ENCODE peak calls at places on chromosomes 11 and 22, in four cellular contexts. G, L, Q and V are unnamed samples.
A peak's percentile ranks its signal among the peaks of the same experiment; 100 is the strongest.

GRCh38 chr11:64712430-64713030 is 10.5 kb downstream of the NRXN2 start:
- DNase-seq in L (no peak), G (no peak), Q (no peak), V (no peak)

GRCh38 chr11:134074346-134074745 is 5.5 kb downstream of the JAM3 start:
- DNase-seq in G (no peak), L (no peak), Q (no peak), V (no peak)

GRCh38 chr11:3165152-3165705 is at the start of gene OSBPL5:
- DNase-seq in Q (peak; percentile 88), G (peak; percentile 46), L (no peak), V (peak; percentile 91)

GRCh38 chr11:133576351-133576750 is 44.0 kb upstream of the OPCML start:
- DNase-seq in Q (no peak), L (no peak), G (no peak), V (no peak)

GRCh38 chr11:130522284-130522961 is 74.0 kb downstream of the ADAMTS15 start:
- DNase-seq in L (peak; percentile 71), G (no peak), Q (peak; percentile 96), V (no peak)

GRCh38 chr22:36236338-36237319 is 2.7 kb downstream of the APOL2 start:
- DNase-seq in G (no peak), Q (no peak), L (no peak), V (no peak)

GRCh38 chr22:29070490-29070889 is 2.3 kb upstream of the KREMEN1 start:
- DNase-seq in L (no peak), G (no peak), Q (no peak), V (no peak)

GRCh38 chr11:111565111-111565720 is 24.7 kb downstream of the LAYN start:
- DNase-seq in G (peak; percentile 45), Q (no peak), L (no peak), V (no peak)

GRCh38 chr11:58905141-58905715 is 34.1 kb upstream of the GLYATL1 start:
- DNase-seq in G (no peak), L (no peak), Q (peak; percentile 48), V (no peak)

GRCh38 chr11:14244926-14245325 is 114.1 kb downstream of the RRAS2 start:
- DNase-seq in G (no peak), Q (no peak), L (no peak), V (no peak)

GRCh38 chr11:109677876-109678275 is 255.9 kb downstream of the C11orf87 start:
- DNase-seq in L (no peak), Q (no peak), G (no peak), V (no peak)

GRCh38 chr22:38881464-38881871 is 9.5 kb upstream of the CBX6 start:
- DNase-seq in L (no peak), G (no peak), Q (no peak), V (no peak)

GRCh38 chr11:34860518-34860917 is 55.7 kb downstream of the APIP start:
- DNase-seq in L (no peak), G (no peak), Q (no peak), V (no peak)

GRCh38 chr11:134674974-134675373 is 262.9 kb upstream of the B3GAT1 start:
- DNase-seq in L (no peak), G (no peak), Q (no peak), V (no peak)

GRCh38 chr11:102832612-102833011 is 10.8 kb downstream of the MMP3 start:
- DNase-seq in L (no peak), Q (no peak), G (no peak), V (no peak)

GRCh38 chr22:50208430-50208938 is 7.7 kb downstream of the SELENOO start:
- DNase-seq in Q (no peak), G (no peak), L (no peak), V (no peak)

GRCh38 chr22:38700789-38701628 is at the start of gene JOSD1:
- DNase-seq in G (peak; percentile 78), Q (peak; percentile 98), L (no peak), V (peak; percentile 99)

GRCh38 chr11:109192864-109193263 is 229.1 kb upstream of the C11orf87 start:
- DNase-seq in L (no peak), Q (no peak), G (no peak), V (no peak)

GRCh38 chr22:48241658-48242057 is 1479.2 kb downstream of the TBC1D22A start:
- DNase-seq in L (no peak), G (no peak), Q (no peak), V (peak; percentile 77)

GRCh38 chr22:31346733-31347250 is 646 bp upstream of the PATZ1 start:
- DNase-seq in Q (peak; percentile 75), L (no peak), G (peak; percentile 15), V (peak; percentile 93)

GRCh38 chr11:32939866-32940265 is 47.3 kb downstream of the QSER1 start:
- DNase-seq in Q (no peak), L (no peak), G (no peak), V (no peak)

GRCh38 chr11:45995342-45995734 is 72.9 kb downstream of the LARGE2 start:
- DNase-seq in G (no peak), L (no peak), Q (no peak), V (no peak)

GRCh38 chr11:10856689-10857603 is 907 bp downstream of the ZBED5 start:
- DNase-seq in G (peak; percentile 49), L (no peak), Q (no peak), V (no peak)

GRCh38 chr11:127000291-127000968 is at the start of gene KIRREL3:
- DNase-seq in L (no peak), Q (no peak), G (no peak), V (no peak)

GRCh38 chr11:27429740-27430451 is 42.7 kb downstream of the LGR4 start:
- DNase-seq in L (no peak), Q (no peak), G (no peak), V (no peak)

GRCh38 chr11:439315-440064 is 2.3 kb downstream of the ANO9 start:
- DNase-seq in Q (peak; percentile 30), G (no peak), L (no peak), V (no peak)

GRCh38 chr11:10627816-10628215 is 59.4 kb upstream of the LYVE1 start:
- DNase-seq in L (no peak), G (no peak), Q (no peak), V (no peak)

GRCh38 chr11:17277024-17277584 is 565 bp downstream of the NUCB2 start:
- DNase-seq in Q (no peak), L (no peak), G (peak; percentile 23), V (no peak)

GRCh38 chr22:22712092-22712658 is 67.8 kb downstream of the GGTLC2 start:
- DNase-seq in L (no peak), G (no peak), Q (no peak), V (no peak)

GRCh38 chr22:24969588-24970301 is 17.2 kb downstream of the KIAA1671 start:
- DNase-seq in G (no peak), Q (peak; percentile 70), L (no peak), V (no peak)

GRCh38 chr11:122436188-122436555 is 219.3 kb upstream of the UBASH3B start:
- DNase-seq in L (no peak), Q (no peak), G (no peak), V (no peak)

GRCh38 chr11:2760196-2760871 is 60.5 kb upstream of the KCNQ1OT1 start:
- DNase-seq in G (no peak), Q (no peak), L (no peak), V (peak; percentile 55)

GRCh38 chr11:72349616-72350218 is 84.6 kb downstream of the CLPB start:
- DNase-seq in L (no peak), Q (peak; percentile 46), G (no peak), V (no peak)

GRCh38 chr11:18264677-18265542 is 1.2 kb upstream of the SAA1 start:
- DNase-seq in G (no peak), Q (no peak), L (no peak), V (no peak)